ENCODE peak calls at places on chromosome 22, in six cellular contexts. V is psoas muscle, P is A549, B is spleen, T is MM.1S, U is heart left ventricle. J is an unnamed sample.

GRCh38 chr22:37021710-37022482 is 2.4 kb downstream of the MPST start:
- DNase-seq in V (peak; percentile 68), P (peak; percentile 55), B (peak; percentile 89), T (peak; percentile 45), U (no peak), J (peak; percentile 17)

GRCh38 chr22:30239421-30240405 is 6.8 kb downstream of the LIF start:
- DNase-seq in V (no peak), P (no peak), B (no peak), T (no peak), U (no peak), J (no peak)

GRCh38 chr22:28024422-28024888 is 105.4 kb upstream of the PITPNB start:
- DNase-seq in V (peak; percentile 92), P (no peak), B (peak; percentile 32), T (no peak), U (peak; percentile 19), J (peak; percentile 18)

GRCh38 chr22:44587004-44587793 is 89.2 kb upstream of the RTL6 start:
- DNase-seq in V (peak; percentile 28), P (peak; percentile 11), B (peak; percentile 51), T (no peak), U (no peak), J (no peak)

GRCh38 chr22:28894793-28895192 is 11.4 kb downstream of the ZNRF3 start:
- DNase-seq in V (no peak), P (no peak), B (no peak), T (no peak), U (no peak), J (no peak)

GRCh38 chr22:25643232-25644000 is 78.9 kb downstream of the GRK3 start:
- DNase-seq in V (no peak), P (no peak), B (no peak), T (no peak), U (no peak), J (no peak)

GRCh38 chr22:27267145-27267544 is 534.4 kb downstream of the MN1 start:
- DNase-seq in V (no peak), P (no peak), B (no peak), T (no peak), U (no peak), J (no peak)

GRCh38 chr22:24426859-24427499 is 420 bp upstream of the ADORA2A start:
- DNase-seq in V (peak; percentile 34), P (no peak), B (peak; percentile 87), T (no peak), U (no peak), J (no peak)

GRCh38 chr22:24367841-24368240 is 59.6 kb upstream of the ADORA2A start:
- DNase-seq in V (no peak), P (no peak), B (no peak), T (no peak), U (no peak), J (no peak)

GRCh38 chr22:28983788-28984441 is 77.7 kb downstream of the C22orf31 start:
- DNase-seq in V (no peak), P (no peak), B (no peak), T (no peak), U (no peak), J (no peak)

GRCh38 chr22:41197808-41198585 is 7.1 kb upstream of the L3MBTL2 start:
- DNase-seq in V (peak; percentile 55), P (no peak), B (no peak), T (peak; percentile 55), U (no peak), J (no peak)

GRCh38 chr22:43897751-43898261 is 6.0 kb upstream of the PNPLA5 start:
- DNase-seq in V (no peak), P (peak; percentile 29), B (no peak), T (no peak), U (no peak), J (peak; percentile 70)

GRCh38 chr22:25777870-25778269 is 35.9 kb downstream of the MYO18B start:
- DNase-seq in V (peak; percentile 35), P (peak; percentile 69), B (no peak), T (no peak), U (no peak), J (peak; percentile 31)

GRCh38 chr22:31841029-31841827 is 87.4 kb downstream of the DEPDC5 start:
- DNase-seq in V (no peak), P (no peak), B (no peak), T (no peak), U (no peak), J (no peak)

GRCh38 chr22:22408731-22409696 is 99.5 kb downstream of the ZNF280B start:
- DNase-seq in V (no peak), P (peak; percentile 33), B (no peak), T (peak; percentile 55), U (no peak), J (no peak)

GRCh38 chr22:34111210-34111824 is 191.0 kb upstream of the LARGE1 start:
- DNase-seq in V (no peak), P (peak; percentile 22), B (no peak), T (peak; percentile 35), U (peak; percentile 18), J (no peak)

GRCh38 chr22:27105142-27106025 is 448.0 kb downstream of the MIAT start:
- DNase-seq in V (peak; percentile 83), P (no peak), B (no peak), T (no peak), U (peak; percentile 64), J (peak; percentile 56)

GRCh38 chr22:23075525-23076216 is 5.4 kb downstream of the GNAZ start:
- DNase-seq in V (peak; percentile 34), P (no peak), B (peak; percentile 68), T (no peak), U (no peak), J (peak; percentile 94)

GRCh38 chr22:16131918-16132317 is 442.1 kb downstream of the POTEH start:
- DNase-seq in V (no peak), P (no peak), B (no peak), T (no peak), U (no peak), J (no peak)

GRCh38 chr22:41557401-41558240 is 3.2 kb upstream of the CSDC2 start:
- DNase-seq in V (no peak), P (no peak), B (no peak), T (peak; percentile 74), U (peak; percentile 79), J (peak; percentile 65)

GRCh38 chr22:36301851-36302250 is 48.9 kb downstream of the APOL1 start:
- DNase-seq in V (no peak), P (no peak), B (no peak), T (no peak), U (no peak), J (peak; percentile 94)

GRCh38 chr22:19174106-19175025 is 4.2 kb downstream of the SLC25A1 start:
- DNase-seq in V (peak; percentile 85), P (no peak), B (peak; percentile 90), T (no peak), U (peak; percentile 50), J (peak; percentile 63)

GRCh38 chr22:37020192-37020479 is 594 bp downstream of the MPST start:
- DNase-seq in V (no peak), P (peak; percentile 61), B (no peak), T (peak; percentile 34), U (no peak), J (peak; percentile 25)

GRCh38 chr22:23105919-23106853 is 35.6 kb downstream of the RSPH14 start:
- DNase-seq in V (no peak), P (no peak), B (no peak), T (no peak), U (no peak), J (no peak)

GRCh38 chr22:29383740-29384139 is 4.6 kb downstream of the AP1B1 start:
- DNase-seq in V (no peak), P (no peak), B (no peak), T (no peak), U (no peak), J (no peak)

DNA sequence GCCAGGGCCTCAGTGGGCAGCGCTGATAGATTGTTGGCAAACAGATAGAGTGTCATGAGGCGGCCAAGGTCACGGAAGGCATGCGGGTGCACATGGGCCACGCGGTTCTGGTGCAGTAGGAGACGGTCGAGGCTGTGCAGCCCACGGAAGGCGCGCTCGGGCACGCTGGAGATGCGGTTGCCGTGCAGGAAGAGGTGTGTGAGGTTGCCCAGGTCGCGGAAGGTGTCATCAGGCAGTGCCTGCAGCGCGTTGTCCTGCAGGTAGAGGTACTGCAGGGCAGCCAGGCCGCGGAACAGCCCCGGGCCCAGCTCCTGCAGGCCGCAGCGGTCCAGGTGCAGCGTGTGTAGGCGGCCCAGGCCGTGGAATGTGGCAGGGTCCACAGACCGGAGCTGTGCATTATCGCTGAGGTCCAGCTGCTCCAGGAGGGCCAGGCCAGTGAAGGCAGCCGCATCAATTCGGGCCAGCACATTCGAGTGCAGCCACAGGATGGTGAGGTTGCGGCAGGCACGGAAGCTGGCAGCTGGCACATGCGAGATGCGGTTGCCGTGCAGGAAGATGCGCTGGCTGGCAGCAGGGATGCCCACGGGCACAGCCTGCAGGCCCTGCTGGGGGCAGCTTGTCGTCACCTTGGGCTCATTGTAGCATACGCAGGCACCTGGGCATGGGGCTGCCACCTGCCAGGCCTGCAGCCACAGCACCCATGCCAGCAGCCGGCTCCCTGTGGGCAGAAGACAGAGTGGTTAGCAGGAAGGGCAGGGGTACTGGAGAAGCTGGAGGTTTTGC is 25.5 kb downstream of the RTN4R start:
- DNase-seq in V (no peak), P (no peak), B (no peak), T (no peak), U (no peak), J (no peak)
- H3K27ac ChIP-seq in V (no peak overlapping the region), P (no peak overlapping the region), B (no peak overlapping the region), T (no peak overlapping the region), U (no peak overlapping the region), J (no peak overlapping the region)

GRCh38 chr22:38311331-38311635 is 6.0 kb downstream of the CSNK1E start:
- DNase-seq in V (no peak), P (no peak), B (no peak), T (peak; percentile 27), U (no peak), J (peak; percentile 70)
- H3K4me1 ChIP-seq in V (peaks cover 70% of the 10 kb centered on the region), P (peaks cover 52% of the 10 kb centered on the region), B (peaks cover 57% of the 10 kb centered on the region), T (peaks cover 61% of the 10 kb centered on the region), U (peaks cover 93% of the 10 kb centered on the region), J (peaks cover 62% of the 10 kb centered on the region)

GRCh38 chr22:48834404-48834803 is 993.3 kb downstream of the BRD1 start:
- DNase-seq in V (no peak), P (no peak), B (no peak), T (peak; percentile 90), U (no peak), J (no peak)
- H3K27ac ChIP-seq in V (no peak overlapping the region), P (no peak overlapping the region), B (no peak overlapping the region), T (peak overlapping the region; percentile 85), U (no peak overlapping the region), J (no peak overlapping the region)

DNA sequence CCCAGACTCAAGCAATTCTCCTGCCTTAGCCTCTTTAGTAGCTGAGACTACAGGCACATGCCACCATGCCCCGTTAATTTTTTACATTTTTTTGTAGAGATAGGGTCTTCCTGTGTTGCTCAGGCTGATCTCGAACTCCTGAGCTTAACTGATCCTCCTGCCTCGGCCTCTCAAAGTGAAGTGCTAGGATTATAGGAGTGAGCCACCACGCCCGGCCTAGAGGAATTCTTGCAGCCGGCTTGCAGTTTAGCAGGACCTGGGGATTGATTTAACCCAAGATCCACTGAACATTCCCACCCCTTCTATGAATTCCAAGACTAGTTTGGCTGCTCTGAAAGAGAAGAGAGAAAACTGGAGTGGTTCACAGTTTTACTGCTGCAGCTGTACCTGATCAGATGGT is 63.3 kb upstream of the TNRC6B start:
- DNase-seq in V (no peak), P (no peak), B (no peak), T (no peak), U (no peak), J (no peak)
- H3K4me1 ChIP-seq in V (peaks cover 43% of the 10 kb centered on the region), P (no peaks in the 10 kb centered on the region), B (peaks cover 26% of the 10 kb centered on the region), T (no peaks in the 10 kb centered on the region), U (peaks cover 46% of the 10 kb centered on the region), J (no peaks in the 10 kb centered on the region)